ENCODE peak calls at places on chromosomes 13 and 19, in nine cellular contexts. Z, P, Y, C, M, S, L, N and G are unnamed samples.

GRCh38 chr13:83876546-83876945 is 5.7 kb downstream of the SLITRK1 start:
- ATAC-seq in Z (peak), P (no peak), Y (no peak), C (no peak), M (no peak), S (peak), L (no peak), N (peak), G (no peak)

GRCh38 chr19:17184381-17184841 is 30.7 kb upstream of the USE1 start:
- ATAC-seq in Z (peak), P (no peak), Y (peak), C (no peak), M (peak), S (peak), L (no peak), N (peak), G (peak)

GRCh38 chr19:50573741-50574461 is 5.7 kb upstream of the LRRC4B start:
- ATAC-seq in Z (no peak), P (no peak), Y (no peak), C (no peak), M (no peak), S (no peak), L (no peak), N (no peak), G (no peak)

GRCh38 chr19:35292421-35292820 is 460 bp downstream of the MAG start:
- ATAC-seq in Z (no peak), P (no peak), Y (no peak), C (no peak), M (no peak), S (no peak), L (no peak), N (no peak), G (no peak)

GRCh38 chr19:19105365-19106060 is 32.8 kb downstream of the TMEM161A start:
- ATAC-seq in Z (peak), P (peak), Y (no peak), C (no peak), M (no peak), S (no peak), L (peak), N (peak), G (peak)

GRCh38 chr19:38381138-38381537 is 6.7 kb downstream of the GGN start:
- ATAC-seq in Z (no peak), P (no peak), Y (no peak), C (no peak), M (no peak), S (no peak), L (no peak), N (no peak), G (no peak)

GRCh38 chr19:1113986-1114483 is 10.2 kb downstream of the GPX4 start:
- ATAC-seq in Z (no peak), P (no peak), Y (no peak), C (no peak), M (no peak), S (no peak), L (no peak), N (no peak), G (no peak)

GRCh38 chr13:31814523-31814922 is 75.2 kb downstream of the RXFP2 start:
- ATAC-seq in Z (no peak), P (no peak), Y (no peak), C (no peak), M (no peak), S (no peak), L (no peak), N (no peak), G (no peak)

GRCh38 chr13:74218291-74218690 is 84.1 kb upstream of the KLF12 start:
- ATAC-seq in Z (no peak), P (no peak), Y (no peak), C (no peak), M (no peak), S (no peak), L (no peak), N (no peak), G (no peak)

GRCh38 chr13:51967482-51968446 is 43.5 kb downstream of the ATP7B start:
- ATAC-seq in Z (no peak), P (no peak), Y (peak), C (no peak), M (no peak), S (no peak), L (no peak), N (no peak), G (no peak)

GRCh38 chr13:28136916-28137315 is 1.4 kb upstream of the PAN3 start:
- ATAC-seq in Z (no peak), P (no peak), Y (no peak), C (no peak), M (no peak), S (no peak), L (no peak), N (no peak), G (no peak)

GRCh38 chr19:8132858-8133458 is 16.4 kb downstream of the FBN3 start:
- ATAC-seq in Z (no peak), P (no peak), Y (no peak), C (no peak), M (no peak), S (no peak), L (no peak), N (no peak), G (no peak)

GRCh38 chr13:31207630-31208549 is 8.1 kb downstream of the B3GLCT start:
- ATAC-seq in Z (no peak), P (peak), Y (no peak), C (peak), M (no peak), S (no peak), L (no peak), N (no peak), G (peak)

GRCh38 chr13:43511260-43511970 is 275.4 kb downstream of the ENOX1 start:
- ATAC-seq in Z (no peak), P (peak), Y (no peak), C (no peak), M (no peak), S (no peak), L (no peak), N (no peak), G (no peak)

GRCh38 chr13:50720856-50721663 is 122.4 kb downstream of the DLEU7 start:
- ATAC-seq in Z (no peak), P (no peak), Y (no peak), C (no peak), M (no peak), S (no peak), L (no peak), N (no peak), G (peak)

GRCh38 chr13:81382236-81382635 is 1041.3 kb upstream of the SPRY2 start:
- ATAC-seq in Z (no peak), P (no peak), Y (no peak), C (no peak), M (no peak), S (no peak), L (no peak), N (no peak), G (no peak)

GRCh38 chr19:6693681-6694080 is 23.7 kb upstream of the TNFSF14 start:
- ATAC-seq in Z (no peak), P (no peak), Y (no peak), C (no peak), M (no peak), S (no peak), L (peak), N (no peak), G (no peak)

GRCh38 chr13:98542568-98543379 is 34.1 kb downstream of the STK24 start:
- ATAC-seq in Z (peak), P (peak), Y (peak), C (no peak), M (peak), S (peak), L (no peak), N (peak), G (no peak)